ENCODE peak calls at places on chromosomes 11 and 22, in six cellular contexts. One of them, this sample, is unnamed. For H3K9me3, the result is how much of the 10 kb centered on the place peaks cover.

GRCh38 chr11:86251285-86251830 is 6.8 kb downstream of the EED start:
- DNase-seq in suprapubic skin: no peak
- DNase-seq in breast epithelium: no peak
- DNase-seq in A673: peak
- DNase-seq in tibial nerve: no peak
- DNase-seq in pancreas: no peak
- DNase-seq in this sample: no peak

GRCh38 chr11:9206496-9206895 is 58.7 kb downstream of the DENND5A start:
- DNase-seq in tibial nerve: no peak
- DNase-seq in pancreas: no peak
- DNase-seq in breast epithelium: no peak
- DNase-seq in A673: no peak
- DNase-seq in suprapubic skin: no peak
- DNase-seq in this sample: no peak

GRCh38 chr11:112175596-112175947 is 260 bp downstream of the BCO2 start:
- DNase-seq in tibial nerve: no peak
- DNase-seq in suprapubic skin: no peak
- DNase-seq in pancreas: no peak
- DNase-seq in A673: no peak
- DNase-seq in breast epithelium: no peak
- DNase-seq in this sample: no peak

GRCh38 chr11:92070026-92070889 is 154.4 kb upstream of the FAT3 start:
- DNase-seq in tibial nerve: no peak
- DNase-seq in suprapubic skin: no peak
- DNase-seq in pancreas: no peak
- DNase-seq in A673: no peak
- DNase-seq in breast epithelium: no peak
- DNase-seq in this sample: no peak

GRCh38 chr11:46290598-46291309 is 13.3 kb downstream of the CREB3L1 start:
- DNase-seq in pancreas: peak
- DNase-seq in A673: peak
- DNase-seq in tibial nerve: peak
- DNase-seq in breast epithelium: peak
- DNase-seq in suprapubic skin: peak
- DNase-seq in this sample: peak

GRCh38 chr11:16081756-16082531 is 274.4 kb downstream of the SOX6 start:
- DNase-seq in A673: no peak
- DNase-seq in suprapubic skin: no peak
- DNase-seq in pancreas: no peak
- DNase-seq in breast epithelium: no peak
- DNase-seq in tibial nerve: no peak
- DNase-seq in this sample: no peak

GRCh38 chr11:122983438-122984185 is 2.0 kb upstream of the BSX start:
- DNase-seq in tibial nerve: no peak
- DNase-seq in pancreas: no peak
- DNase-seq in breast epithelium: no peak
- DNase-seq in A673: no peak
- DNase-seq in suprapubic skin: no peak
- DNase-seq in this sample: no peak

GRCh38 chr11:65188486-65188885 is 6.8 kb downstream of the CAPN1 start:
- DNase-seq in tibial nerve: no peak
- DNase-seq in breast epithelium: no peak
- DNase-seq in suprapubic skin: peak
- DNase-seq in pancreas: no peak
- DNase-seq in A673: no peak
- DNase-seq in this sample: no peak

GRCh38 chr11:36130401-36130800 is 158.8 kb downstream of the COMMD9 start:
- DNase-seq in tibial nerve: no peak
- DNase-seq in pancreas: no peak
- DNase-seq in A673: no peak
- DNase-seq in suprapubic skin: no peak
- DNase-seq in breast epithelium: no peak
- DNase-seq in this sample: no peak

GRCh38 chr11:126163074-126163700 is 48.3 kb downstream of the RPUSD4 start:
- DNase-seq in tibial nerve: no peak
- DNase-seq in suprapubic skin: no peak
- DNase-seq in A673: no peak
- DNase-seq in breast epithelium: no peak
- DNase-seq in pancreas: no peak
- DNase-seq in this sample: no peak

GRCh38 chr11:64844330-64845124 is at the start of gene CDC42BPG:
- DNase-seq in tibial nerve: no peak
- DNase-seq in suprapubic skin: peak
- DNase-seq in A673: peak
- DNase-seq in breast epithelium: peak
- DNase-seq in pancreas: peak
- DNase-seq in this sample: peak

GRCh38 chr22:42214625-42215415 is 55.6 kb downstream of the TCF20 start:
- DNase-seq in pancreas: no peak
- DNase-seq in A673: peak
- DNase-seq in tibial nerve: no peak
- DNase-seq in suprapubic skin: no peak
- DNase-seq in breast epithelium: no peak
- DNase-seq in this sample: no peak

GRCh38 chr22:39428597-39429071 is 28.2 kb upstream of the MGAT3 start:
- DNase-seq in pancreas: no peak
- DNase-seq in tibial nerve: no peak
- DNase-seq in A673: peak
- DNase-seq in breast epithelium: no peak
- DNase-seq in suprapubic skin: no peak
- DNase-seq in this sample: no peak

GRCh38 chr11:57641011-57641410 is 8.7 kb downstream of the YPEL4 start:
- DNase-seq in A673: peak
- DNase-seq in breast epithelium: no peak
- DNase-seq in suprapubic skin: no peak
- DNase-seq in pancreas: no peak
- DNase-seq in tibial nerve: no peak
- DNase-seq in this sample: no peak

GRCh38 chr11:65492637-65493366 is 6.0 kb upstream of the MALAT1 start:
- DNase-seq in breast epithelium: peak
- DNase-seq in suprapubic skin: no peak
- DNase-seq in tibial nerve: peak
- DNase-seq in A673: peak
- DNase-seq in pancreas: peak
- DNase-seq in this sample: peak

GRCh38 chr22:48581821-48582469 is 1245.7 kb downstream of the BRD1 start:
- DNase-seq in tibial nerve: no peak
- DNase-seq in A673: peak
- DNase-seq in breast epithelium: no peak
- DNase-seq in suprapubic skin: no peak
- DNase-seq in pancreas: no peak
- DNase-seq in this sample: no peak

GRCh38 chr11:28743101-28743550 is 634.9 kb downstream of the METTL15 start:
- DNase-seq in tibial nerve: no peak
- DNase-seq in pancreas: no peak
- DNase-seq in A673: no peak
- DNase-seq in breast epithelium: no peak
- DNase-seq in suprapubic skin: no peak
- DNase-seq in this sample: no peak

GRCh38 chr22:29122041-29122440 is 49.2 kb downstream of the KREMEN1 start:
- DNase-seq in pancreas: no peak
- DNase-seq in tibial nerve: no peak
- DNase-seq in A673: no peak
- DNase-seq in breast epithelium: no peak
- DNase-seq in suprapubic skin: no peak
- DNase-seq in this sample: no peak

DNA sequence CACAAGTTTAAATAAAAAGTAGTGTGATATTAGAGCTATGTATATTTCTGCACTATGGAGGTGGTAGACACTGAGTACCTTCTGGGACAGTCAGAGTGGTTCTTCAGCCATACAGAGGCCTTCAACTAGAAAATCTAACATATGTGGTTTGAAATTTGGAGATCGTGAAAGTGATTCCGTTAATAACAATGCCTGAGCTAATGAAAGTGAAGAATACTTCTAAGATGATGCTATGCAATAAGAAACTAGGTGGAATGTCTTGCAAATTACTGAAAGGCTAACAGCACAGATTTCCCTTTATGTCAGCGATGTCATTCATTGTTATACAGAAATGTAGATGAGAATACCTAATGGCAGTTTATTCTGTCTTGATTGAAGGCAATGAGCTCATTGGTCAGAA is 1984.7 kb upstream of the RAG2 start:
- DNase-seq in A673: no peak
- DNase-seq in tibial nerve: no peak
- DNase-seq in suprapubic skin: no peak
- DNase-seq in pancreas: no peak
- DNase-seq in breast epithelium: no peak
- DNase-seq in this sample: no peak
- H3K9me3 ChIP-seq in A673: under half
- H3K9me3 ChIP-seq in tibial nerve: under half
- H3K9me3 ChIP-seq in suprapubic skin: under half
- H3K9me3 ChIP-seq in pancreas: under half
- H3K9me3 ChIP-seq in breast epithelium: under half
- H3K9me3 ChIP-seq in this sample: under half

GRCh38 chr11:69705246-69705856 is 1.5 kb upstream of the FGF19 start:
- DNase-seq in suprapubic skin: no peak
- DNase-seq in A673: peak
- DNase-seq in pancreas: no peak
- DNase-seq in breast epithelium: no peak
- DNase-seq in tibial nerve: no peak
- DNase-seq in this sample: no peak
- TF ChIP-seq CTCF in suprapubic skin: no peak
- TF ChIP-seq CTCF in A673: no peak
- TF ChIP-seq CTCF in pancreas: no peak
- TF ChIP-seq CTCF in breast epithelium: no peak
- TF ChIP-seq CTCF in tibial nerve: no peak
- TF ChIP-seq CTCF in this sample: no peak

GRCh38 chr11:116276051-116277044 is 496.4 kb downstream of the BUD13 start:
- DNase-seq in suprapubic skin: peak
- DNase-seq in breast epithelium: peak
- DNase-seq in tibial nerve: peak
- DNase-seq in A673: peak
- DNase-seq in pancreas: peak
- DNase-seq in this sample: peak
- H3K4me3 ChIP-seq in suprapubic skin: no peak
- H3K4me3 ChIP-seq in breast epithelium: peak
- H3K4me3 ChIP-seq in tibial nerve: no peak
- H3K4me3 ChIP-seq in A673: no peak
- H3K4me3 ChIP-seq in pancreas: no peak
- H3K4me3 ChIP-seq in this sample: peak

DNA sequence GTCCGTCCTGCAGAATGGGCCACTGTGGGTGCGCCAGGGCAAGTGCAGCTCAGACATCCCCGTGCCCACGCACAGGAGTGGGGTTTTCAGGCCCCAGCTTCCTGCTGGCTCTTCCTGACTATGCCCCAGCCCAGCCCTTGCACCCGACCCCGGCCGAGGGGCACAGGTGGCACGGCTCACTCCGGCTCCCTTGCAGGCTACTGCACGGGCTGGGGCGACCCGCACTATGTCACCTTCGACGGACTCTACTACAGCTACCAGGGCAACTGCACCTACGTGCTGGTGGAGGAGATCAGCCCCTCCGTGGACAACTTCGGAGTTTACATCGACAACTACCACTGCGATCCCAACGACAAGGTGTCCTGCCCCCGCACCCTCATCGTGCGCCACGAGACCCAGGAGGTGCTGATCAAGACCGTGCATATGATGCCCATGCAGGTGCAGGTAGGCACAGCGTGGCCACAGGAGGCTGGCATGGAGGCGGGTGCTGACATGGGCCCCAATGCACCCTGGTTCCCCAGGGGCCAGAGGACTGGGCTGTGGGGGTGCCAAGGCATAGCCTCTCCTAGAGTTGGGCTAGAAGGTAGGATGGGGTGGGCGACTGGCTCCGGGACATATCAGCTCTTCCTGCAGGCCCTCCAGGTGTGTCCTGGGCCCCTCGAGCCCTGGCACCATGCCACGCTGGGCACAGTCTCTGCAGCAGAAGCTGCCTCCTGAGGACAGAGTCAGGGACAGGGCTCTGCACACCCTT is 27.7 kb downstream of the MUC2 start:
- DNase-seq in suprapubic skin: no peak
- DNase-seq in pancreas: no peak
- DNase-seq in breast epithelium: no peak
- DNase-seq in tibial nerve: no peak
- DNase-seq in A673: no peak
- DNase-seq in this sample: peak
- H3K9me3 ChIP-seq in suprapubic skin: under half
- H3K9me3 ChIP-seq in pancreas: under half
- H3K9me3 ChIP-seq in breast epithelium: under half
- H3K9me3 ChIP-seq in tibial nerve: under half
- H3K9me3 ChIP-seq in A673: under half
- H3K9me3 ChIP-seq in this sample: under half

DNA sequence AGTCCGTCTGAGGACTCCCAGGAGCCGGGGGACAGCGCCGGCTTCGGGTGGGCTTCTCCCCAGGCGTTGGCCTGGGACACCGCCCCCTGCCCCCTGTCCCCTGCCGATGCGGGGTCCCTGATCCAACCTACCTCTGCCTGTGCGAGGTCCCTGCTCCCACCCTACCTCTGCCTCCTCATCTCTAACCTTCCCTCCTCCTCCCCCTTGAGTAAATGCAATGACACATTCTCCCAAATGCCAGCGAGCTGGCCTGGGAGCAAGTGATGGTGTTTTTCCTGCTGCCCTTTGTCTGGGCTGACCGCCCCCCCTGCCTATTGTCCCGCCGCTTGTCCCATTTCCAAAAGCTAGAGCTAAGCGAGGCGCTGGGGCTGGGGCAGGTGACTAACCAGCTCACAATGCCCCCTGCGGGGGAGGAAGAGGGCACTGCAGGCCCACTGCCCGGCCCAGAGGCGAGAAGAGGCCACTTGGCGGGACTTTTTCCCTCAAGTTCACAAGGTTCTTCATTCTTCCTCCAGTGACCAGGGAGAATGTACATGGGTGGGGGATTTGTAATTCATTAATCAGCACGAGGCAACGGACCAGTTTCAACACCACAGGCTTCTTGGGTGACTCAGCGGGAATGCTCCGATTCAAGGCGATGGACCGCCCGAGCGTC is 645 bp upstream of the CLCF1 start:
- DNase-seq in breast epithelium: peak
- DNase-seq in tibial nerve: peak
- DNase-seq in suprapubic skin: peak
- DNase-seq in pancreas: peak
- DNase-seq in A673: peak
- DNase-seq in this sample: peak
- TF ChIP-seq CTCF in breast epithelium: peak
- TF ChIP-seq CTCF in tibial nerve: peak
- TF ChIP-seq CTCF in suprapubic skin: no peak
- TF ChIP-seq CTCF in pancreas: peak
- TF ChIP-seq CTCF in A673: peak
- TF ChIP-seq CTCF in this sample: peak

DNA sequence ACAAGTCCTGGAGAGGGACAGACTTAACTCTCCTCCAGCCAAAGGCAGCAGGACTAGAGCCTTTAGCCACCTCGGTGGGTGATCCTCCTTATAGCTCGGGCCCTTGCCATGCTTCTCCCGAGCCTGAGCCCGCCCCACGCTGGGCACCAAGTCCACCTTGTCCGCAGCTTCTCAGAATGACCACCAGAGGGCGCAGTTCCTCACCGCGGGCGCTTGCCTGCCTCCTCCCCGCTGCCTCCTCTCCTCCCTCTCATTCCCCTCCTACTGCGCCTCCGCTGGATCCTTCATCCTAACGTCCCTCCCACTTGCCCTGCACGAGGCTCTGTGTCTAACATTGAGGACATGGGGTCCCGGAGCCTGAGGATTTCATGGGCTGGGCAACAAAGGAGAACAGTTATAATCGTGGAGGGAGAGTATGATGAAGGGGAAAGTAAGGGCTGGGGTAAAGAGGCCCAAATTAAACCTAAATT is 11.3 kb upstream of the MOGAT2 start:
- DNase-seq in tibial nerve: no peak
- DNase-seq in suprapubic skin: no peak
- DNase-seq in A673: peak
- DNase-seq in pancreas: peak
- DNase-seq in breast epithelium: peak
- DNase-seq in this sample: peak
- H3K4me3 ChIP-seq in tibial nerve: no peak
- H3K4me3 ChIP-seq in suprapubic skin: no peak
- H3K4me3 ChIP-seq in A673: no peak
- H3K4me3 ChIP-seq in pancreas: no peak
- H3K4me3 ChIP-seq in breast epithelium: peak
- H3K4me3 ChIP-seq in this sample: no peak